ENCODE peak calls at places on chromosome 19, in four cellular contexts. One of them, this sample, is unnamed.

GRCh38 chr19:32396046-32396652 is 9.4 kb upstream of the DPY19L3 start:
- DNase-seq in tibial nerve: no peak
- DNase-seq in ovary: no peak
- DNase-seq in tibial artery: no peak
- DNase-seq in this sample: no peak

GRCh38 chr19:47443331-47443730 is 24.0 kb upstream of the MEIS3 start:
- DNase-seq in tibial artery: no peak
- DNase-seq in ovary: no peak
- DNase-seq in tibial nerve: no peak
- DNase-seq in this sample: no peak

GRCh38 chr19:3039641-3040077 is 10.6 kb upstream of the TLE2 start:
- DNase-seq in ovary: no peak
- DNase-seq in tibial nerve: no peak
- DNase-seq in tibial artery: no peak
- DNase-seq in this sample: no peak

GRCh38 chr19:47350599-47350998 is 1.5 kb downstream of the DHX34 start:
- DNase-seq in tibial artery: no peak
- DNase-seq in ovary: no peak
- DNase-seq in tibial nerve: no peak
- DNase-seq in this sample: no peak

GRCh38 chr19:18541258-18541991 is 1.9 kb downstream of the FKBP8 start:
- DNase-seq in tibial artery: no peak
- DNase-seq in ovary: no peak
- DNase-seq in tibial nerve: peak
- DNase-seq in this sample: no peak

GRCh38 chr19:32652893-32653625 is 21.9 kb downstream of the ANKRD27 start:
- DNase-seq in tibial nerve: peak
- DNase-seq in ovary: peak
- DNase-seq in tibial artery: no peak
- DNase-seq in this sample: no peak

GRCh38 chr19:36330226-36330625 is 48.8 kb downstream of the ZFP14 start:
- DNase-seq in tibial artery: no peak
- DNase-seq in tibial nerve: no peak
- DNase-seq in ovary: no peak
- DNase-seq in this sample: no peak

GRCh38 chr19:53942001-53942786 is 20.5 kb upstream of the CACNG8 start:
- DNase-seq in tibial nerve: no peak
- DNase-seq in tibial artery: no peak
- DNase-seq in ovary: no peak
- DNase-seq in this sample: no peak

GRCh38 chr19:2081873-2082810 is 14.0 kb downstream of the MOB3A start:
- DNase-seq in ovary: no peak
- DNase-seq in tibial artery: no peak
- DNase-seq in tibial nerve: no peak
- DNase-seq in this sample: no peak

GRCh38 chr19:19568802-19569756 is 31.0 kb downstream of the CILP2 start:
- DNase-seq in ovary: no peak
- DNase-seq in tibial nerve: no peak
- DNase-seq in tibial artery: no peak
- DNase-seq in this sample: no peak

GRCh38 chr19:14562660-14563589 is 8.9 kb downstream of the NDUFB7 start:
- DNase-seq in tibial nerve: no peak
- DNase-seq in tibial artery: no peak
- DNase-seq in ovary: no peak
- DNase-seq in this sample: no peak

GRCh38 chr19:33302175-33302973 is at the start of gene CEBPA:
- DNase-seq in tibial artery: peak
- DNase-seq in tibial nerve: peak
- DNase-seq in ovary: peak
- DNase-seq in this sample: peak

GRCh38 chr19:3062165-3063105 is at the start of gene TLE5:
- DNase-seq in ovary: peak
- DNase-seq in tibial nerve: no peak
- DNase-seq in tibial artery: peak
- DNase-seq in this sample: no peak

GRCh38 chr19:4369888-4370260 is 26.5 kb downstream of the MPND start:
- DNase-seq in ovary: no peak
- DNase-seq in tibial nerve: no peak
- DNase-seq in tibial artery: peak
- DNase-seq in this sample: no peak

GRCh38 chr19:33093420-33094210 is 12.6 kb downstream of the GPATCH1 start:
- DNase-seq in tibial nerve: no peak
- DNase-seq in ovary: no peak
- DNase-seq in tibial artery: no peak
- DNase-seq in this sample: no peak

GRCh38 chr19:35272122-35272715 is 3.5 kb downstream of the USF2 start:
- DNase-seq in ovary: no peak
- DNase-seq in tibial nerve: no peak
- DNase-seq in tibial artery: no peak
- DNase-seq in this sample: no peak

GRCh38 chr19:35533822-35534521 is 716 bp downstream of the GAPDHS start:
- DNase-seq in tibial nerve: peak
- DNase-seq in ovary: no peak
- DNase-seq in tibial artery: no peak
- DNase-seq in this sample: no peak

GRCh38 chr19:8610041-8610927 is at the start of gene ADAMTS10:
- DNase-seq in tibial nerve: peak
- DNase-seq in ovary: peak
- DNase-seq in tibial artery: peak
- DNase-seq in this sample: no peak

GRCh38 chr19:15178629-15179308 is 22.0 kb downstream of the NOTCH3 start:
- DNase-seq in ovary: no peak
- DNase-seq in tibial artery: no peak
- DNase-seq in tibial nerve: no peak
- DNase-seq in this sample: no peak

GRCh38 chr19:17766543-17767131 is 15.4 kb downstream of the FCHO1 start:
- DNase-seq in tibial nerve: peak
- DNase-seq in ovary: peak
- DNase-seq in tibial artery: peak
- DNase-seq in this sample: no peak

GRCh38 chr19:50244695-50245094 is 41.3 kb downstream of the MYH14 start:
- DNase-seq in tibial nerve: no peak
- DNase-seq in ovary: no peak
- DNase-seq in tibial artery: no peak
- DNase-seq in this sample: no peak

DNA sequence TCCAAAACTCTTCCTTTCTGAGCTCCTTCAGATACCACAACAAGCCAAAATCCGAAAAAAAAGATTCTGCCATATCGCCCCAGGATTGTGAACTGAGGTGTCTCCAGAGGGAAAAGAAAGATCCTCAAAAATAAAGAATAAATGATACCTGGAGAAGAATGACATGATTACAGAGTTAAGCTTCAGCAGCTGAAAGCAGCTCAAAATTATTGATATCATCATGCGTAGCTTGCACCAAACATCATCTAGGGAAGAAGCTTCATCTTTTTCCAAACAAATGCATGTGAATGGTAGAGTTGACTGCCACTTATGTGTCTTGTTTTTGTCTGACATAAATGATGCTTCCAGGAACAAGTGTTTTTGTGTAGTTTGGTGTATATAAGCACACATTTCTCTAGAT is at the start of gene NLRP9:
- DNase-seq in tibial nerve: no peak
- DNase-seq in tibial artery: no peak
- DNase-seq in ovary: no peak
- DNase-seq in this sample: no peak
- H3K27ac ChIP-seq in tibial nerve: no peak
- H3K27ac ChIP-seq in tibial artery: no peak
- H3K27ac ChIP-seq in ovary: no peak
- H3K27ac ChIP-seq in this sample: no peak

DNA sequence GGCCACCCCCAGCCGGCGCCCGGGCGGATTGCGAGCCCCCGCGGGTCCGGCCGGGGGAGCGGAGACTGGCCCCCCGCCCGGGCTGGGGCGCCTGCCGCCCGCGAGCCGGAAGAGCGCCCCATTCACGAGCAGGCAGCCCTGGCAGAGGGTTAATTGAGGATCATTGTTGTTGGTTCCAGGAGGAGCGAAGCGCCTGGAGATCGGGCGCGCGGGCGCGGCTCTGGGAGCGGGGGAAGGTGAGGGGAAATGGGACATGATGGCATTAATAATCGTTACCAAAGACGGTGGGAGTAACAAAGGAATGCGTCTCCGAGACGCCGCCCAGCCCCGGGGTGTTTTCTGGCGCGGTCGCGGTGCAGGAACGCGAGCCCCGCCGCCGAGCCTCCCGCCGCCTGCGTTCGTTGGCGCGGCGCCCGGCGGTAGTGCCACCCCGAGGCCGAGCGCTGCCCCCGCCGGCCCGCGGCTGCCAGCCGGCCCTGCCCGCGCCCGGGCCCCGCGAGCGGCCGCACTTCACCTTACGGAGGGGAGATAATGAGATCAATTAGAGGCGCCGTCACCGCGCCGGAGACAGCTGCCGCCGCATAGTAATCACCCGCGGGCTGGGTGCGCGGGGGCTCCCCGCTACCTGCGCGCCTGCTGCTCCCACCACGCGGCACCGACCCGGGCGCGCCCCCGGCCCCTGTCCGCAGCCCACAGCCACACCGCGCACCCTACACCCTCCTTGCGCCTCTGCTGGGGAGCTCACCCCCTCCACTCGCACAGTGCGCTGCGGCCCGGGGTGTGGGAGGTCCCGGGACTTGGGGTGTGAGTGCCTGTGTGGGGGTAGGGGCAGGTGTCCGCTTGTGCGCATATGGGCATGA is 2.8 kb downstream of the ZNF536 start:
- DNase-seq in tibial artery: no peak
- DNase-seq in tibial nerve: no peak
- DNase-seq in ovary: no peak
- DNase-seq in this sample: no peak
- H3K4me3 ChIP-seq in tibial artery: no peak
- H3K4me3 ChIP-seq in tibial nerve: peak
- H3K4me3 ChIP-seq in ovary: no peak
- H3K4me3 ChIP-seq in this sample: peak

GRCh38 chr19:43760941-43761340 is 6.2 kb upstream of the SMG9 start:
- DNase-seq in tibial artery: no peak
- DNase-seq in tibial nerve: no peak
- DNase-seq in ovary: no peak
- DNase-seq in this sample: no peak

GRCh38 chr19:43755256-43755801 is 567 bp upstream of the SMG9 start:
- DNase-seq in tibial artery: peak
- DNase-seq in tibial nerve: peak
- DNase-seq in ovary: peak
- DNase-seq in this sample: peak

GRCh38 chr19:43762814-43763213 is 8.1 kb upstream of the SMG9 start:
- DNase-seq in ovary: no peak
- DNase-seq in tibial nerve: no peak
- DNase-seq in tibial artery: no peak
- DNase-seq in this sample: no peak

GRCh38 chr19:43763473-43763939 is 8.7 kb upstream of the SMG9 start:
- DNase-seq in tibial nerve: no peak
- DNase-seq in ovary: no peak
- DNase-seq in tibial artery: no peak
- DNase-seq in this sample: no peak

GRCh38 chr19:43759515-43759914 is 4.8 kb upstream of the SMG9 start:
- DNase-seq in tibial artery: no peak
- DNase-seq in tibial nerve: no peak
- DNase-seq in ovary: no peak
- DNase-seq in this sample: no peak
- TF ChIP-seq CTCF in tibial artery: no peak
- TF ChIP-seq CTCF in tibial nerve: no peak
- TF ChIP-seq CTCF in ovary: no peak
- TF ChIP-seq CTCF in this sample: no peak

GRCh38 chr19:51277112-51277511 is 26.2 kb downstream of the SIGLECL1 start:
- DNase-seq in tibial artery: no peak
- DNase-seq in tibial nerve: no peak
- DNase-seq in ovary: no peak
- DNase-seq in this sample: no peak
- H3K27ac ChIP-seq in tibial artery: no peak
- H3K27ac ChIP-seq in tibial nerve: no peak
- H3K27ac ChIP-seq in ovary: no peak
- H3K27ac ChIP-seq in this sample: no peak

GRCh38 chr19:867301-867793 is 7.9 kb downstream of the CFD start:
- DNase-seq in ovary: no peak
- DNase-seq in tibial nerve: no peak
- DNase-seq in tibial artery: no peak
- DNase-seq in this sample: no peak
- H3K4me3 ChIP-seq in ovary: no peak
- H3K4me3 ChIP-seq in tibial nerve: no peak
- H3K4me3 ChIP-seq in tibial artery: no peak
- H3K4me3 ChIP-seq in this sample: no peak